ENCODE peak calls at places on chromosomes 11 and 22, in ten cellular contexts. E is stomach; N is upper lobe of right lung; G is PC-3; M is right lobe of liver; Y is kidney epithelial cell; D is left ventricle myocardium inferior; T is CD8-positive, alpha-beta T cell; J is neuronal stem cell; I is pancreas. X is an unnamed sample.
A peak's percentile ranks its signal among the peaks of the same experiment; 100 is the strongest.

GRCh38 chr11:46659908-46660307 is 40.5 kb downstream of the ARHGAP1 start:
- DNase-seq in D (no peak), E (no peak), J (no peak), G (no peak), T (no peak), M (no peak), N (no peak), Y (no peak), I (no peak), X (no peak)

GRCh38 chr11:134034496-134035381 is 34.1 kb upstream of the JAM3 start:
- DNase-seq in J (no peak), I (peak; percentile 90), M (no peak), D (no peak), G (peak; percentile 17), E (peak; percentile 84), N (no peak), Y (no peak), T (no peak), X (no peak)

GRCh38 chr22:50308986-50309600 is 1.6 kb upstream of the PLXNB2 start:
- DNase-seq in J (no peak), M (peak; percentile 28), N (no peak), I (peak; percentile 23), E (no peak), D (no peak), G (no peak), T (no peak), Y (no peak), X (peak; percentile 18)

GRCh38 chr11:128694618-128695481 is 978 bp downstream of the FLI1 start:
- DNase-seq in I (no peak), D (no peak), N (peak; percentile 78), J (no peak), M (peak; percentile 63), E (no peak), Y (no peak), G (no peak), T (peak; percentile 35), X (peak; percentile 51)

GRCh38 chr11:129117595-129118350 is 74.4 kb downstream of the ARHGAP32 start:
- DNase-seq in M (no peak), G (peak; percentile 77), N (no peak), J (peak; percentile 58), D (no peak), E (peak; percentile 29), T (peak; percentile 13), I (peak; percentile 35), Y (peak; percentile 28), X (no peak)

GRCh38 chr11:62337682-62338181 is 484 bp downstream of the ASRGL1 start:
- DNase-seq in I (peak; percentile 33), M (peak; percentile 45), T (peak; percentile 9), G (peak; percentile 59), Y (no peak), E (peak; percentile 38), D (peak; percentile 20), J (peak; percentile 23), N (peak; percentile 69), X (peak; percentile 24)

GRCh38 chr11:57126766-57127400 is 54.9 kb upstream of the LRRC55 start:
- DNase-seq in D (no peak), E (no peak), G (peak; percentile 57), I (no peak), N (no peak), Y (no peak), J (no peak), M (no peak), T (no peak), X (no peak)

GRCh38 chr11:6002202-6002699 is 4.5 kb downstream of the OR56A4 start:
- DNase-seq in Y (no peak), E (no peak), D (no peak), N (no peak), J (no peak), I (no peak), G (no peak), M (no peak), T (no peak), X (no peak)

GRCh38 chr22:45278125-45278524 is 6.6 kb upstream of the UPK3A start:
- DNase-seq in E (no peak), G (no peak), I (no peak), Y (no peak), N (no peak), J (no peak), M (no peak), D (no peak), T (no peak), X (no peak)

GRCh38 chr11:8814923-8815240 is 96.1 kb upstream of the AKIP1 start:
- DNase-seq in E (no peak), Y (no peak), G (no peak), J (no peak), N (no peak), M (no peak), D (no peak), I (no peak), T (no peak), X (no peak)

GRCh38 chr22:35269630-35270029 is 12.3 kb downstream of the HMGXB4 start:
- DNase-seq in Y (no peak), N (no peak), M (no peak), G (no peak), J (no peak), E (no peak), D (no peak), T (no peak), I (no peak), X (no peak)
- H3K36me3 ChIP-seq in Y (peaks cover 1% of the 10 kb centered on the region), N (peaks cover 66% of the 10 kb centered on the region), M (peaks cover 18% of the 10 kb centered on the region), G (peaks cover 58% of the 10 kb centered on the region), J (peaks cover 43% of the 10 kb centered on the region), E (peaks cover 96% of the 10 kb centered on the region), D (peaks cover 79% of the 10 kb centered on the region), T (peaks cover 30% of the 10 kb centered on the region), I (no peaks in the 10 kb centered on the region), X (peaks cover 7% of the 10 kb centered on the region)

GRCh38 chr11:123603666-123604065 is 50.8 kb downstream of the SCN3B start:
- DNase-seq in M (no peak), N (no peak), G (no peak), J (no peak), Y (no peak), E (no peak), T (no peak), D (no peak), I (no peak), X (no peak)

GRCh38 chr11:123608371-123608770 is 46.1 kb downstream of the SCN3B start:
- DNase-seq in J (no peak), T (no peak), I (no peak), G (no peak), N (no peak), E (no peak), D (no peak), M (no peak), Y (no peak), X (no peak)

GRCh38 chr11:123608945-123609344 is 45.5 kb downstream of the SCN3B start:
- DNase-seq in M (no peak), I (no peak), E (no peak), D (no peak), N (no peak), J (no peak), T (no peak), G (no peak), Y (no peak), X (no peak)

GRCh38 chr11:123611698-123612097 is 42.7 kb downstream of the SCN3B start:
- DNase-seq in T (no peak), E (no peak), D (no peak), J (no peak), I (no peak), G (no peak), Y (no peak), M (no peak), N (no peak), X (no peak)

GRCh38 chr11:123607781-123608180 is 46.6 kb downstream of the SCN3B start:
- DNase-seq in I (no peak), D (no peak), E (no peak), M (no peak), T (no peak), J (no peak), G (no peak), N (no peak), Y (no peak), X (no peak)
- H3K36me3 ChIP-seq in I (no peaks in the 10 kb centered on the region), D (peaks cover 31% of the 10 kb centered on the region), E (peaks cover 100% of the 10 kb centered on the region), M (no peaks in the 10 kb centered on the region), T (no peaks in the 10 kb centered on the region), J (peaks cover 27% of the 10 kb centered on the region), G (peaks cover 63% of the 10 kb centered on the region), N (no peaks in the 10 kb centered on the region), Y (no peaks in the 10 kb centered on the region), X (peaks cover 6% of the 10 kb centered on the region)

GRCh38 chr22:30931541-30932300 is 36.9 kb downstream of the MORC2 start:
- DNase-seq in J (no peak), E (no peak), Y (no peak), D (no peak), N (no peak), I (no peak), G (no peak), M (no peak), T (no peak), X (no peak)
- H3K36me3 ChIP-seq in J (peaks cover 74% of the 10 kb centered on the region), E (peaks cover 100% of the 10 kb centered on the region), Y (peaks cover 10% of the 10 kb centered on the region), D (peaks cover 97% of the 10 kb centered on the region), N (peaks cover 99% of the 10 kb centered on the region), I (peaks cover 3% of the 10 kb centered on the region), G (peaks cover 8% of the 10 kb centered on the region), M (peaks cover 18% of the 10 kb centered on the region), T (peaks cover 92% of the 10 kb centered on the region), X (peaks cover 55% of the 10 kb centered on the region)

GRCh38 chr11:597166-597725 is 18.5 kb downstream of the IRF7 start:
- DNase-seq in I (no peak), E (no peak), G (no peak), J (no peak), T (no peak), D (no peak), M (no peak), Y (no peak), N (no peak), X (no peak)
- H3K36me3 ChIP-seq in I (no peaks in the 10 kb centered on the region), E (peaks cover 100% of the 10 kb centered on the region), G (peaks cover 33% of the 10 kb centered on the region), J (peaks cover 63% of the 10 kb centered on the region), T (peaks cover 65% of the 10 kb centered on the region), D (peaks cover 100% of the 10 kb centered on the region), M (peaks cover 13% of the 10 kb centered on the region), Y (peaks cover 3% of the 10 kb centered on the region), N (peaks cover 97% of the 10 kb centered on the region), X (peaks cover 47% of the 10 kb centered on the region)

DNA sequence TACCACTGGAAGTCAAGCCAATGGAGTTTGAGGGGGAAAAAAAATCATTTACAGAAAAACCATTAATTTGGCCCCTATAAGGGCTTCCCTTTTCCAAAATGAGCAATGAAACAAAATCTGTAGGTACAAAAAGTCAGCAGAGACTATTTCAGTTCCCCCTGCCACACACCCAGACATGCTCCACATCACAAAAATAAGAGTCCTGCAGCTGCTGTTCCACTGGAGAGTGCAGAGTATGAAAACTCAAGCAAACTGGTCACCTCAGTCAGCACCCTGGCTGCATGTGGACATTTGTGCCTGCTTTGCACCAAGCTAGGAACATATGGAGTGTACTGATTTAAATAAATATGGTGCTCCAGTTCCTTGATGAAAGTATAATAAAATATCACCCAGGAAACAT is 15.1 kb downstream of the POU2AF1 start:
- DNase-seq in G (no peak), Y (no peak), T (no peak), M (no peak), I (no peak), N (no peak), J (no peak), D (no peak), E (no peak), X (no peak)
- H3K36me3 ChIP-seq in G (no peaks in the 10 kb centered on the region), Y (no peaks in the 10 kb centered on the region), T (no peaks in the 10 kb centered on the region), M (no peaks in the 10 kb centered on the region), I (no peaks in the 10 kb centered on the region), N (no peaks in the 10 kb centered on the region), J (no peaks in the 10 kb centered on the region), D (no peaks in the 10 kb centered on the region), E (no peaks in the 10 kb centered on the region), X (peaks cover 41% of the 10 kb centered on the region)